ENCODE peak calls at places on chromosomes 6 and 20, in ten cellular contexts. X is stimulated activated CD8-positive, alpha-beta memory T cell treated with anti-CD3 and anti-CD28 coated beads, Interleukin-7, amount 100 ng/mL, for 4 hours; K is progenitor cell of endocrine pancreas; M is GDM1; U is AG08395; R is iris pigment epithelial cell; G is HuH-7.5; Q is NCI-H187 treated with DMSO at 0.1 percent for 48 hours; B is sciatic nerve; J is activated gamma-delta T cell. C is an unnamed sample.
A peak's percentile ranks its signal among the peaks of the same experiment; 100 is the strongest.

GRCh38 chr6:3415490-3415889 is 41.4 kb downstream of the SLC22A23 start:
- DNase-seq in X (no peak), K (no peak), M (no peak), U (no peak), R (no peak), G (no peak), Q (no peak), B (no peak), J (no peak), C (no peak)

GRCh38 chr6:147678256-147678655 is 169.8 kb downstream of the SAMD5 start:
- DNase-seq in X (no peak), K (no peak), M (no peak), U (no peak), R (no peak), G (no peak), Q (no peak), B (no peak), J (no peak), C (no peak)

GRCh38 chr6:5764401-5764955 is 242.2 kb downstream of the NRN1 start:
- DNase-seq in X (no peak), K (no peak), M (no peak), U (peak; percentile 77), R (peak; percentile 37), G (no peak), Q (no peak), B (no peak), J (no peak), C (no peak)

GRCh38 chr6:150905769-150906168 is 40.3 kb downstream of the MTHFD1L start:
- DNase-seq in X (no peak), K (no peak), M (no peak), U (no peak), R (no peak), G (no peak), Q (no peak), B (no peak), J (no peak), C (no peak)

GRCh38 chr6:82251942-82252341 is 4.4 kb upstream of the IBTK start:
- DNase-seq in X (no peak), K (no peak), M (no peak), U (peak; percentile 51), R (peak; percentile 49), G (no peak), Q (no peak), B (no peak), J (no peak), C (peak; percentile 51)

GRCh38 chr6:1916334-1916985 is 306.7 kb downstream of the FOXC1 start:
- DNase-seq in X (no peak), K (no peak), M (no peak), U (peak; percentile 71), R (peak; percentile 61), G (no peak), Q (no peak), B (no peak), J (no peak), C (peak; percentile 69)

GRCh38 chr20:57197352-57198198 is 68.9 kb downstream of the BMP7 start:
- DNase-seq in X (no peak), K (no peak), M (no peak), U (no peak), R (no peak), G (no peak), Q (no peak), B (no peak), J (no peak), C (no peak)

GRCh38 chr6:159602370-159603185 is 90.5 kb downstream of the SOD2 start:
- DNase-seq in X (no peak), K (no peak), M (no peak), U (no peak), R (peak; percentile 20), G (no peak), Q (no peak), B (no peak), J (no peak), C (peak; percentile 6)

GRCh38 chr6:43856005-43856765 is 86.2 kb downstream of the VEGFA start:
- DNase-seq in X (no peak), K (peak; percentile 43), M (no peak), U (peak; percentile 29), R (peak; percentile 44), G (peak; percentile 74), Q (no peak), B (no peak), J (no peak), C (peak; percentile 67)

GRCh38 chr6:113644861-113645575 is 212.1 kb upstream of the MARCKS start:
- DNase-seq in X (no peak), K (no peak), M (no peak), U (peak; percentile 89), R (peak; percentile 97), G (no peak), Q (no peak), B (no peak), J (no peak), C (peak; percentile 99)

GRCh38 chr20:24446811-24447210 is 22.6 kb upstream of the SYNDIG1 start:
- DNase-seq in X (no peak), K (no peak), M (no peak), U (no peak), R (no peak), G (no peak), Q (no peak), B (no peak), J (no peak), C (no peak)

GRCh38 chr6:131519670-131520436 is 53.2 kb upstream of the ARG1 start:
- DNase-seq in X (peak; percentile 17), K (no peak), M (peak; percentile 28), U (peak; percentile 54), R (peak; percentile 58), G (peak; percentile 21), Q (no peak), B (no peak), J (no peak), C (peak; percentile 38)

GRCh38 chr6:159126590-159126989 is 42.6 kb upstream of the FNDC1 start:
- DNase-seq in X (no peak), K (no peak), M (no peak), U (no peak), R (no peak), G (no peak), Q (no peak), B (no peak), J (no peak), C (no peak)